ENCODE peak calls at places on chromosomes 4 and X, in eight cellular contexts. V is ovary, U is body of pancreas, X is NB4, G is upper lobe of left lung, M is A549, D is HCT116, Q is breast epithelium. L is an unnamed sample.

GRCh38 chrX:21972721-21973120 is 32.2 kb downstream of the SMS start:
- DNase-seq in V (no peak), U (no peak), X (peak; percentile 27), G (no peak), M (peak; percentile 35), D (no peak), Q (no peak), L (no peak)

GRCh38 chr4:147727476-147728028 is 4.3 kb upstream of the ARHGAP10 start:
- DNase-seq in V (no peak), U (no peak), X (no peak), G (no peak), M (no peak), D (no peak), Q (no peak), L (no peak)

GRCh38 chr4:628821-629635 is 3.7 kb downstream of the PDE6B start:
- DNase-seq in V (no peak), U (no peak), X (no peak), G (peak; percentile 13), M (no peak), D (no peak), Q (no peak), L (no peak)

GRCh38 chr4:99859618-99860017 is 34.6 kb downstream of the LAMTOR3 start:
- DNase-seq in V (no peak), U (no peak), X (no peak), G (no peak), M (no peak), D (no peak), Q (no peak), L (no peak)

GRCh38 chr4:83358410-83358809 is 23.8 kb upstream of the HPSE start:
- DNase-seq in V (no peak), U (no peak), X (no peak), G (no peak), M (peak; percentile 37), D (no peak), Q (no peak), L (no peak)

GRCh38 chr4:126757219-126757618 is 875.5 kb upstream of the INTU start:
- DNase-seq in V (no peak), U (no peak), X (no peak), G (no peak), M (no peak), D (no peak), Q (no peak), L (no peak)

GRCh38 chr4:61094854-61095598 is 105.1 kb upstream of the ADGRL3 start:
- DNase-seq in V (no peak), U (no peak), X (no peak), G (peak; percentile 22), M (no peak), D (no peak), Q (no peak), L (no peak)

GRCh38 chrX:154349979-154350378 is 24.5 kb downstream of the FLNA start:
- DNase-seq in V (no peak), U (no peak), X (no peak), G (no peak), M (peak; percentile 21), D (no peak), Q (no peak), L (peak; percentile 28)

GRCh38 chr4:102503831-102504786 is 3.0 kb downstream of the NFKB1 start:
- DNase-seq in V (no peak), U (no peak), X (peak; percentile 29), G (no peak), M (no peak), D (no peak), Q (no peak), L (no peak)

GRCh38 chr4:110533940-110534339 is 58.0 kb downstream of the ENPEP start:
- DNase-seq in V (no peak), U (no peak), X (no peak), G (peak; percentile 45), M (peak; percentile 83), D (peak; percentile 72), Q (no peak), L (no peak)

GRCh38 chr4:104592894-104593470 is 98.3 kb upstream of the CXXC4 start:
- DNase-seq in V (no peak), U (no peak), X (no peak), G (no peak), M (no peak), D (no peak), Q (no peak), L (no peak)

GRCh38 chrX:153635788-153636668 is 11.0 kb upstream of the DUSP9 start:
- DNase-seq in V (no peak), U (no peak), X (peak; percentile 73), G (no peak), M (peak; percentile 69), D (no peak), Q (no peak), L (no peak)

GRCh38 chr4:118586357-118586790 is 98.8 kb upstream of the METTL14 start:
- DNase-seq in V (peak; percentile 81), U (peak; percentile 39), X (peak; percentile 51), G (no peak), M (no peak), D (no peak), Q (no peak), L (peak; percentile 93)

GRCh38 chrX:3184176-3184930 is 143.1 kb downstream of the ARSF start:
- DNase-seq in V (no peak), U (no peak), X (no peak), G (no peak), M (no peak), D (no peak), Q (no peak), L (no peak)

GRCh38 chrX:129932137-129932791 is 26.3 kb downstream of the UTP14A start:
- DNase-seq in V (peak; percentile 86), U (peak; percentile 87), X (peak; percentile 91), G (peak; percentile 91), M (peak; percentile 94), D (peak; percentile 81), Q (peak; percentile 81), L (peak; percentile 90)

GRCh38 chrX:129932792-129933321 is 26.9 kb downstream of the UTP14A start:
- DNase-seq in V (peak; percentile 51), U (peak; percentile 17), X (peak; percentile 40), G (peak; percentile 21), M (peak; percentile 44), D (no peak), Q (no peak), L (peak; percentile 41)

GRCh38 chrX:129933700-129934099 is 27.7 kb downstream of the UTP14A start:
- DNase-seq in V (no peak), U (no peak), X (no peak), G (no peak), M (no peak), D (no peak), Q (no peak), L (no peak)

GRCh38 chrX:129930941-129931410 is 25.0 kb downstream of the UTP14A start:
- DNase-seq in V (no peak), U (no peak), X (no peak), G (no peak), M (no peak), D (no peak), Q (no peak), L (no peak)

DNA sequence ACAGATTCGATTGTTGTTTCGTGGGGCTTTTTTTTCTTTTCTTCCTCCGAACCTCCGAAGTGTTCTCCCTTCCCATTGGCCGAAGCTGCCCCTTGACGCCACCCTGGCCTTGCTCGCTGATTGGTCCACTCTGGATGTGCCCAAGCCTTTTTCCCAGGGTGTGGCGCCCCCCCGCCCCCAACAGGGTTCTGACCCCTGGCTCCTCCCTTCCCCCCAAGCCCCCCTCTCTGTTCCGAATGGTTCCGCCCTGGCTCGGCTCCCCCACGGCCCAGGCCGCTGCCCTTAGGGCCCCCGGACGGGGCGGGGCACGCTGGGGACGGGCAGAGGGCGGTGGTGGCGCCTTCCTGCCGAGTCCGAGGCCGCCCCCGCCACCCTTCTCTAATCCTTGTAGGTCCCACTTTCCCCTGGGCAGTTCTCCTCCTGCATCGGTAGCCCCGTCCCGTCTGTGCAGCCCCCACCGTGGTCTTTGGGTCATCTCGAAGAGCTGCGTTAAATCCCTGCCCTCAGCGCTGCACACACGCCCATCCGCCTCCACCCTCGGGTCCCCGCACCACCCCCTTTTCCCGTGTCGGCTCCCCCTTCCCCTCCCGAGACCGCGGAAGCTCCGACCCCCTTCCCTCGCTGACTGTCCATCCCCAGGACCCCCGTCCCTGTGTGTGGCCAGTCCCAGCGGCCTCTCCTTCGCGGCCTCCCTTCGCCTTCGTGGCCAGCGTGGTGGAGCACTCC is 25.6 kb downstream of the UTP14A start:
- DNase-seq in V (peak; percentile 88), U (peak; percentile 90), X (peak; percentile 74), G (peak; percentile 92), M (peak; percentile 97), D (peak; percentile 79), Q (peak; percentile 88), L (peak; percentile 84)
- TF ChIP-seq POLR2A in V (no peak), U (peak; percentile 71), X (no peak), G (no peak), M (peak; percentile 58), D (no peak), Q (no peak), L (peak; percentile 15)

GRCh38 chr4:2417765-2418651 is at the start of gene ZFYVE28:
- DNase-seq in V (peak; percentile 54), U (peak; percentile 43), X (peak; percentile 56), G (no peak), M (peak; percentile 55), D (no peak), Q (no peak), L (peak; percentile 71)
- TF ChIP-seq POLR2A in V (no peak), U (no peak), X (peak; percentile 46), G (no peak), M (peak; percentile 39), D (peak; percentile 49), Q (no peak), L (peak; percentile 51)

GRCh38 chr4:71270901-71271300 is 67.9 kb upstream of the SLC4A4 start:
- DNase-seq in V (no peak), U (peak; percentile 35), X (peak; percentile 41), G (no peak), M (peak; percentile 46), D (peak; percentile 8), Q (no peak), L (no peak)

GRCh38 chr4:71275570-71275969 is 63.2 kb upstream of the SLC4A4 start:
- DNase-seq in V (no peak), U (no peak), X (peak; percentile 2), G (no peak), M (no peak), D (no peak), Q (no peak), L (no peak)

GRCh38 chr4:71272976-71273375 is 65.8 kb upstream of the SLC4A4 start:
- DNase-seq in V (no peak), U (no peak), X (no peak), G (no peak), M (no peak), D (no peak), Q (no peak), L (no peak)

GRCh38 chr4:71277353-71277752 is 61.5 kb upstream of the SLC4A4 start:
- DNase-seq in V (no peak), U (no peak), X (no peak), G (no peak), M (no peak), D (no peak), Q (no peak), L (no peak)

GRCh38 chr4:71275004-71275403 is 63.8 kb upstream of the SLC4A4 start:
- DNase-seq in V (no peak), U (no peak), X (no peak), G (no peak), M (no peak), D (no peak), Q (no peak), L (no peak)
- TF ChIP-seq POLR2A in V (no peak), U (no peak), X (no peak), G (no peak), M (no peak), D (no peak), Q (no peak), L (no peak)

GRCh38 chr4:77818077-77818666 is 996 bp downstream of the CNOT6L start:
- DNase-seq in V (peak; percentile 69), U (peak; percentile 72), X (peak; percentile 91), G (peak; percentile 79), M (peak; percentile 83), D (peak; percentile 60), Q (peak; percentile 71), L (peak; percentile 72)
- TF ChIP-seq POLR2A in V (no peak), U (peak; percentile 83), X (no peak), G (no peak), M (no peak), D (no peak), Q (no peak), L (no peak)